ENCODE peak calls at places on chromosomes 3 and 15, in eight cellular contexts. W, G, N, Q, L, R, Z and U are unnamed samples.

GRCh38 chr3:132911741-132912415 is 126.3 kb upstream of the TMEM108 start:
- DNase-seq in G (no peak), L (no peak), N (peak), R (peak), Q (peak), Z (no peak), W (no peak), U (no peak)

GRCh38 chr15:44215594-44215993 is 20.5 kb upstream of the FRMD5 start:
- DNase-seq in L (peak), G (no peak), W (no peak), N (peak), Q (peak), Z (no peak), R (peak), U (no peak)

GRCh38 chr15:90268415-90268814 is 2.9 kb downstream of the NGRN start:
- DNase-seq in R (peak), G (no peak), L (no peak), N (no peak), Q (no peak), Z (no peak), W (no peak), U (no peak)

GRCh38 chr3:71307884-71308697 is 275.4 kb downstream of the FOXP1 start:
- DNase-seq in Q (no peak), L (no peak), N (no peak), G (peak), Z (no peak), R (no peak), W (no peak), U (no peak)

GRCh38 chr3:64321747-64322146 is 96.5 kb upstream of the PRICKLE2 start:
- DNase-seq in L (peak), Q (peak), W (no peak), R (peak), G (no peak), N (peak), Z (no peak), U (peak)

GRCh38 chr3:129836381-129837056 is 57.0 kb downstream of the TMCC1 start:
- DNase-seq in Q (no peak), R (peak), G (no peak), W (no peak), Z (no peak), N (peak), L (no peak), U (no peak)

GRCh38 chr15:70422342-70422741 is 324.6 kb upstream of the TLE3 start:
- DNase-seq in Z (no peak), L (no peak), W (no peak), Q (no peak), N (no peak), R (no peak), G (no peak), U (no peak)

GRCh38 chr3:13798401-13798800 is 81.5 kb downstream of the WNT7A start:
- DNase-seq in Z (no peak), G (no peak), W (no peak), Q (no peak), L (no peak), R (no peak), N (no peak), U (no peak)

GRCh38 chr3:9036327-9037112 is 73.2 kb upstream of the RAD18 start:
- DNase-seq in W (no peak), Q (peak), G (no peak), R (peak), N (peak), Z (no peak), L (no peak), U (no peak)

GRCh38 chr3:119352863-119353527 is 58.8 kb downstream of the ARHGAP31 start:
- DNase-seq in R (peak), Z (no peak), L (peak), G (no peak), Q (no peak), N (peak), W (no peak), U (peak)

GRCh38 chr3:49182682-49183081 is 11.3 kb downstream of the KLHDC8B start:
- DNase-seq in R (no peak), Z (no peak), G (no peak), L (no peak), Q (no peak), N (no peak), W (no peak), U (no peak)

GRCh38 chr3:107065094-107065861 is 312.0 kb upstream of the CCDC54 start:
- DNase-seq in L (no peak), R (peak), G (no peak), W (no peak), Z (no peak), N (no peak), Q (no peak), U (no peak)

GRCh38 chr3:45224824-45225464 is 1.1 kb downstream of the TMEM158 start:
- DNase-seq in G (peak), W (no peak), R (peak), Q (no peak), Z (no peak), L (peak), N (peak), U (no peak)

GRCh38 chr15:62469874-62470688 is 305.0 kb upstream of the C2CD4B start:
- DNase-seq in G (no peak), N (peak), L (peak), Z (no peak), W (no peak), R (peak), Q (peak), U (peak)

GRCh38 chr3:152779649-152780048 is 55.3 kb upstream of the P2RY1 start:
- DNase-seq in N (peak), Q (peak), G (no peak), W (no peak), R (peak), L (no peak), Z (no peak), U (no peak)

GRCh38 chr15:77557178-77557960 is 75.3 kb downstream of the LINGO1 start:
- DNase-seq in N (no peak), G (no peak), Q (no peak), Z (no peak), W (no peak), L (no peak), R (no peak), U (no peak)

GRCh38 chr3:31522152-31522551 is 10.6 kb upstream of the STT3B start:
- DNase-seq in G (no peak), N (no peak), Q (no peak), R (no peak), Z (no peak), W (no peak), L (no peak), U (no peak)

GRCh38 chr15:52183562-52184173 is 7.5 kb downstream of the GNB5 start:
- DNase-seq in Z (no peak), N (peak), W (no peak), Q (no peak), L (no peak), G (no peak), R (peak), U (no peak)

GRCh38 chr15:50823281-50823680 is 57.8 kb upstream of the SPPL2A start:
- DNase-seq in Q (no peak), W (no peak), R (no peak), Z (no peak), N (no peak), G (no peak), L (no peak), U (no peak)

GRCh38 chr3:115804200-115804599 is 180.9 kb downstream of the GAP43 start:
- DNase-seq in L (no peak), Z (no peak), G (no peak), R (no peak), N (no peak), Q (no peak), W (no peak), U (no peak)

GRCh38 chr15:68425428-68426060 is 6.4 kb downstream of the ITGA11 start:
- DNase-seq in W (no peak), R (peak), Z (no peak), L (no peak), N (peak), Q (peak), G (peak), U (no peak)

GRCh38 chr3:43286886-43287301 is 554 bp downstream of the SNRK start:
- DNase-seq in G (no peak), N (peak), R (peak), L (no peak), Q (no peak), Z (no peak), W (peak), U (no peak)

GRCh38 chr15:32826685-32827084 is 108.9 kb downstream of the GREM1 start:
- DNase-seq in Q (no peak), R (no peak), W (no peak), N (no peak), Z (no peak), L (no peak), G (no peak), U (no peak)

GRCh38 chr15:90594297-90594696 is 64.6 kb downstream of the CRTC3 start:
- DNase-seq in W (peak), R (peak), G (peak), L (no peak), N (no peak), Z (peak), Q (no peak), U (no peak)

GRCh38 chr3:168620854-168621253 is 525.1 kb upstream of the GOLIM4 start:
- DNase-seq in R (peak), Q (no peak), N (peak), W (no peak), L (no peak), G (peak), Z (no peak), U (no peak)

GRCh38 chr3:11907667-11908660 is 61.3 kb upstream of the TAMM41 start:
- DNase-seq in Z (no peak), N (peak), W (no peak), G (no peak), L (no peak), R (peak), Q (no peak), U (no peak)

GRCh38 chr15:85019815-85020590 is 38.3 kb downstream of the PDE8A start:
- DNase-seq in N (no peak), W (no peak), Z (no peak), R (peak), L (no peak), Q (no peak), G (no peak), U (no peak)

GRCh38 chr3:131075632-131076328 is 49.1 kb downstream of the NEK11 start:
- DNase-seq in N (no peak), L (no peak), Q (no peak), R (no peak), W (no peak), G (no peak), Z (no peak), U (no peak)

GRCh38 chr15:38398134-38398533 is 55.8 kb upstream of the FAM98B start:
- DNase-seq in Z (no peak), N (peak), Q (peak), L (peak), G (no peak), R (peak), W (no peak), U (peak)